ENCODE peak calls at places on chromosomes 3 and 15, in seven cellular contexts. G, N, K, Z, X, L and M are unnamed samples.

GRCh38 chr15:68272797-68273271 is 4.7 kb upstream of the FEM1B start:
- DNase-seq in G (no peak), N (peak; percentile 12), K (no peak), Z (no peak), X (no peak), L (no peak), M (no peak)

GRCh38 chr3:165206454-165207266 is 10.5 kb upstream of the SLITRK3 start:
- DNase-seq in G (peak; percentile 63), N (no peak), K (no peak), Z (peak; percentile 87), X (peak; percentile 86), L (peak; percentile 80), M (peak; percentile 55)

GRCh38 chr3:11711826-11712225 is 68.1 kb upstream of the VGLL4 start:
- DNase-seq in G (no peak), N (no peak), K (no peak), Z (no peak), X (no peak), L (no peak), M (no peak)

GRCh38 chr3:105956311-105956710 is 87.5 kb upstream of the CBLB start:
- DNase-seq in G (no peak), N (no peak), K (no peak), Z (no peak), X (no peak), L (no peak), M (no peak)

GRCh38 chr3:105674437-105675065 is 194.3 kb downstream of the CBLB start:
- DNase-seq in G (peak; percentile 24), N (no peak), K (no peak), Z (peak; percentile 30), X (no peak), L (no peak), M (no peak)

GRCh38 chr3:177679568-177680441 is 482.5 kb upstream of the TBL1XR1 start:
- DNase-seq in G (no peak), N (no peak), K (no peak), Z (no peak), X (peak; percentile 72), L (no peak), M (peak; percentile 12)

GRCh38 chr3:14941871-14942270 is 5.5 kb upstream of the NR2C2 start:
- DNase-seq in G (no peak), N (no peak), K (no peak), Z (no peak), X (no peak), L (no peak), M (no peak)

GRCh38 chr3:32349184-32349583 is 42.5 kb upstream of the CMTM7 start:
- DNase-seq in G (no peak), N (no peak), K (no peak), Z (no peak), X (no peak), L (no peak), M (no peak)

GRCh38 chr3:78737988-78738387 is 1029.8 kb downstream of the ROBO1 start:
- DNase-seq in G (peak; percentile 52), N (no peak), K (no peak), Z (no peak), X (no peak), L (no peak), M (no peak)

GRCh38 chr3:40290396-40290795 is 19.1 kb upstream of the EIF1B start:
- DNase-seq in G (peak; percentile 56), N (no peak), K (no peak), Z (no peak), X (no peak), L (no peak), M (no peak)

GRCh38 chr3:37183375-37183831 is 9.0 kb upstream of the LRRFIP2 start:
- DNase-seq in G (no peak), N (no peak), K (peak; percentile 25), Z (no peak), X (no peak), L (no peak), M (no peak)

GRCh38 chr3:40645883-40646282 is 121.1 kb downstream of the ZNF621 start:
- DNase-seq in G (no peak), N (no peak), K (no peak), Z (peak; percentile 39), X (no peak), L (peak; percentile 3), M (peak; percentile 8)

GRCh38 chr3:171323934-171324535 is 136.2 kb downstream of the TNIK start:
- DNase-seq in G (no peak), N (no peak), K (no peak), Z (no peak), X (no peak), L (peak; percentile 80), M (no peak)

GRCh38 chr3:13655074-13655913 is 106.4 kb downstream of the FBLN2 start:
- DNase-seq in G (peak; percentile 44), N (no peak), K (no peak), Z (peak; percentile 61), X (no peak), L (peak; percentile 35), M (peak; percentile 29)

GRCh38 chr15:92898988-92899909 is 875 bp upstream of the CHD2 start:
- DNase-seq in G (no peak), N (no peak), K (no peak), Z (no peak), X (peak; percentile 38), L (no peak), M (peak; percentile 72)

GRCh38 chr3:105938826-105939225 is 70.0 kb upstream of the CBLB start:
- DNase-seq in G (no peak), N (no peak), K (no peak), Z (no peak), X (no peak), L (no peak), M (no peak)

GRCh38 chr15:65421360-65422215 is 1.2 kb downstream of the IGDCC4 start:
- DNase-seq in G (peak; percentile 64), N (no peak), K (peak; percentile 89), Z (peak; percentile 68), X (peak; percentile 71), L (peak; percentile 20), M (no peak)

GRCh38 chr3:196537319-196537984 is 22.3 kb upstream of the SMCO1 start:
- DNase-seq in G (no peak), N (no peak), K (no peak), Z (peak; percentile 37), X (peak; percentile 64), L (peak; percentile 15), M (peak; percentile 46)

GRCh38 chr15:41438206-41438605 is 21.3 kb downstream of the RTF1 start:
- DNase-seq in G (no peak), N (peak; percentile 50), K (no peak), Z (no peak), X (peak; percentile 88), L (no peak), M (peak; percentile 69)

GRCh38 chr15:63061971-63062370 is 19.4 kb downstream of the TPM1 start:
- DNase-seq in G (no peak), N (no peak), K (no peak), Z (no peak), X (peak; percentile 46), L (no peak), M (no peak)

GRCh38 chr3:142275856-142276255 is 50.5 kb upstream of the GK5 start:
- DNase-seq in G (no peak), N (no peak), K (no peak), Z (no peak), X (no peak), L (no peak), M (no peak)

GRCh38 chr15:74799843-74800558 is 12.6 kb upstream of the LMAN1L start:
- DNase-seq in G (peak; percentile 79), N (peak; percentile 78), K (no peak), Z (peak; percentile 67), X (peak; percentile 88), L (peak; percentile 78), M (peak; percentile 74)
- TF ChIP-seq POLR2A in G (no peak), N (no peak), K (no peak), Z (no peak), X (no peak), L (no peak), M (no peak)

GRCh38 chr3:10004506-10004905 is 17.9 kb upstream of the EMC3 start:
- DNase-seq in G (no peak), N (no peak), K (peak; percentile 71), Z (no peak), X (peak; percentile 28), L (no peak), M (no peak)
- TF ChIP-seq POLR2A in G (no peak), N (no peak), K (no peak), Z (no peak), X (no peak), L (no peak), M (peak; percentile 26)

DNA sequence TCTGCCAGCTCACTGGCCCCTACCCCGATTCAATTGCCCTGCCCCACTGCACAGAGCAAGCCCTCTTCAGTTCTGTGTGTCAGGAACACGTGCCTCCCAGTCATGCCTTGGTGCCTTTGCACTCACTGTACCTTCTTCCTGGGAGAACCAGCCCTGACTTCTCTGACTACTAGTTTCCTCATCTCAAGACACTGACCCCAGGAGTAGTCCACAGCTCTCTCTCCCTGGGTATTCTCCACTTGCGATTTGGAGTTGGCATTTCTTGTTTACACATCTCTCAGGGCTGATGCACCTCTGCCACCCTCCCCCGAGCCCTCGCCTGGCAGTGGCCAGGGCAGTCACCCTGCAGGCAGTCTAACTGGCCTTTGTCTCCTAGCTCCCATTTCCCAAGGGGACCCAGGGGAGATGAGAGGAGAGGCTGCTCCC is 5.7 kb downstream of the CISH start:
- DNase-seq in G (no peak), N (no peak), K (no peak), Z (no peak), X (no peak), L (peak; percentile 49), M (no peak)
- TF ChIP-seq POLR2A in G (no peak), N (no peak), K (no peak), Z (no peak), X (no peak), L (no peak), M (peak; percentile 70)

DNA sequence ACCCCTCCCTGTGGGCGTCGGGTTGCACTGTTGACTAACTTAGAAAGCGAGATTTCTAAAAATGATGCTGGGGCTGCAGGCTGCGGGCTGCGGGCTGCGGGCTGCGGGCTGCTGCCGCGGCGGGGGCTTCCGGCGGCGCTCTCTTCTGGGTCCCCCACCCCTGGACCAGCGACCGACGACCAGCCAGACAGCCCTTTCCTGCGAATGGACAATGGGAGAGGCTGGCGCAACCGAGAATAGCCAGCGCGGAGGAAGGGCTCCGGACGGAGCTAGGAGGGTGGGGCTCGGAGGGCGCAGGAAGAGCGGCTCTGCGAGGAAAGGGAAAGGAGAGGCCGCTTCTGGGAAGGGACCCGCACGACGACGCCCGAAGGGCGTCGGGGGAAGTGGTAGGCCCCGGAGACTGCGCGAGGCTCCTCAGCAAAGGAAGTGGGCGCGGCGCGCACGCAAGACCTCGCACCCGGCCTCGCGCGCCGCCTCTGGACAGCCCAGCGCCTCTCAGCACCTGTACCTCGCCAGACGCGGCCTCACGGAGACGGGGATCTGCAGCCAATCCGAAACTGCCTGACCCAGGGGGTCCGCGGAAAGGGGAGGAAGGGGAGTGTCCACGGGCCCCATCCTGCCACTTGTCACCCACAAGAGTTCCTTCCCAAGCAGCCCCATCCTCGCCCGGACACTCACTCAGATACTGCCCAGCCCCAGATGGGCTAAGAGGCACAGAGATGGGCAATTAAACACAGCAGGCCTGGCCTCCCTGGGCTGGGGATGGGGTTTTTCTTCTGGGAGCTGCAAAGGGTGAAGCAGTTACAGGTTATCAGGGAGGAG is 70.7 kb downstream of the SLC12A8 start:
- DNase-seq in G (peak; percentile 84), N (no peak), K (no peak), Z (peak; percentile 82), X (peak; percentile 77), L (peak; percentile 60), M (peak; percentile 25)
- TF ChIP-seq POLR2A in G (no peak), N (no peak), K (no peak), Z (no peak), X (no peak), L (no peak), M (no peak)

DNA sequence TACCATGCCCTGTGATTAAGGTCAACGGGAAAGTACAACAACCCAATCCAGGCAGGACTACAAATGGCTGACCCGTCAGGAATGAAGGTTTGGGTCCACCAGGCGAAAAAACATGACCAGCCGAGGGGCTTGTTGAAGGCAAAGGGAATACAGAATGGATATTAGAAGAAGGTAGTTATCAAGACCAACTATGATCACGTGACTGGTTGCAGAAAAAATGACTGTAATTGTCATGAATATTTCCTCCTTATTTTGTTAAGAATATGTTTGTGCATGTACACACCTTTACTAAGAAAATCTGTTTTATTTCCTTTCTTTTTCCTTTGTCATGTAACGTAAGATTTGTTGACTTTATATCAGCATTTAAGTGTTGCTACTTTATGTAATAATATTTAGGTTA is 22.9 kb upstream of the OSBPL11 start:
- DNase-seq in G (no peak), N (no peak), K (no peak), Z (no peak), X (no peak), L (no peak), M (no peak)
- TF ChIP-seq POLR2A in G (no peak), N (no peak), K (no peak), Z (no peak), X (no peak), L (no peak), M (no peak)